ENCODE peak calls at places on chromosome 3, in four cellular contexts. One of them, this sample, is unnamed. For H3K4me1, the result is how much of the 10 kb centered on the place peaks cover.

GRCh38 chr3:15953841-15954240 is 156.1 kb upstream of the ANKRD28 start:
- DNase-seq in IMR-90: no peak
- DNase-seq in upper lobe of left lung: no peak
- DNase-seq in A549: no peak
- DNase-seq in this sample: no peak

GRCh38 chr3:125294414-125294813 is 80.7 kb downstream of the ZNF148 start:
- DNase-seq in IMR-90: no peak
- DNase-seq in upper lobe of left lung: no peak
- DNase-seq in A549: no peak
- DNase-seq in this sample: no peak

GRCh38 chr3:173045770-173046382 is 95.2 kb downstream of the SPATA16 start:
- DNase-seq in IMR-90: no peak
- DNase-seq in upper lobe of left lung: no peak
- DNase-seq in A549: no peak
- DNase-seq in this sample: no peak

GRCh38 chr3:11201246-11202024 is 47.1 kb downstream of the HRH1 start:
- DNase-seq in IMR-90: no peak
- DNase-seq in upper lobe of left lung: peak
- DNase-seq in A549: no peak
- DNase-seq in this sample: no peak

GRCh38 chr3:172877011-172877410 is 126.5 kb downstream of the ECT2 start:
- DNase-seq in IMR-90: no peak
- DNase-seq in upper lobe of left lung: peak
- DNase-seq in A549: no peak
- DNase-seq in this sample: no peak

GRCh38 chr3:195458188-195458800 is 15.5 kb upstream of the ACAP2 start:
- DNase-seq in IMR-90: peak
- DNase-seq in upper lobe of left lung: no peak
- DNase-seq in A549: no peak
- DNase-seq in this sample: no peak

GRCh38 chr3:41200669-41201021 is 1.3 kb downstream of the CTNNB1 start:
- DNase-seq in IMR-90: peak
- DNase-seq in upper lobe of left lung: peak
- DNase-seq in A549: no peak
- DNase-seq in this sample: no peak

GRCh38 chr3:194396897-194397756 is 1.9 kb downstream of the GP5 start:
- DNase-seq in IMR-90: no peak
- DNase-seq in upper lobe of left lung: no peak
- DNase-seq in A549: no peak
- DNase-seq in this sample: no peak

GRCh38 chr3:167851171-167851570 is 115.7 kb downstream of the SERPINI1 start:
- DNase-seq in IMR-90: peak
- DNase-seq in upper lobe of left lung: no peak
- DNase-seq in A549: no peak
- DNase-seq in this sample: no peak

GRCh38 chr3:66705071-66705470 is 204.2 kb upstream of the LRIG1 start:
- DNase-seq in IMR-90: no peak
- DNase-seq in upper lobe of left lung: no peak
- DNase-seq in A549: no peak
- DNase-seq in this sample: no peak

GRCh38 chr3:127787966-127788365 is 34.3 kb downstream of the MGLL start:
- DNase-seq in IMR-90: no peak
- DNase-seq in upper lobe of left lung: no peak
- DNase-seq in A549: no peak
- DNase-seq in this sample: no peak

GRCh38 chr3:130384547-130384946 is 39.1 kb downstream of the COL6A5 start:
- DNase-seq in IMR-90: no peak
- DNase-seq in upper lobe of left lung: no peak
- DNase-seq in A549: no peak
- DNase-seq in this sample: no peak

GRCh38 chr3:74267583-74268184 is 346.8 kb downstream of the CNTN3 start:
- DNase-seq in IMR-90: peak
- DNase-seq in upper lobe of left lung: peak
- DNase-seq in A549: peak
- DNase-seq in this sample: no peak

GRCh38 chr3:158152186-158152585 is 42.3 kb downstream of the RSRC1 start:
- DNase-seq in IMR-90: peak
- DNase-seq in upper lobe of left lung: no peak
- DNase-seq in A549: no peak
- DNase-seq in this sample: no peak

GRCh38 chr3:60584250-60584649 is 667.0 kb downstream of the FHIT start:
- DNase-seq in IMR-90: peak
- DNase-seq in upper lobe of left lung: no peak
- DNase-seq in A549: no peak
- DNase-seq in this sample: no peak

GRCh38 chr3:16264708-16265454 is at the start of the genes DPH3 and OXNAD1:
- DNase-seq in IMR-90: peak
- DNase-seq in upper lobe of left lung: peak
- DNase-seq in A549: peak
- DNase-seq in this sample: peak

GRCh38 chr3:131701153-131701791 is 198.5 kb upstream of the MRPL3 start:
- DNase-seq in IMR-90: no peak
- DNase-seq in upper lobe of left lung: no peak
- DNase-seq in A549: no peak
- DNase-seq in this sample: no peak

GRCh38 chr3:26281284-26281977 is 341.1 kb upstream of the LRRC3B start:
- DNase-seq in IMR-90: no peak
- DNase-seq in upper lobe of left lung: no peak
- DNase-seq in A549: no peak
- DNase-seq in this sample: no peak

GRCh38 chr3:52090620-52091468 is 34.5 kb upstream of the DUSP7 start:
- DNase-seq in IMR-90: no peak
- DNase-seq in upper lobe of left lung: no peak
- DNase-seq in A549: no peak
- DNase-seq in this sample: no peak

GRCh38 chr3:142934897-142935269 is 28.6 kb downstream of the PAQR9 start:
- DNase-seq in IMR-90: no peak
- DNase-seq in upper lobe of left lung: no peak
- DNase-seq in A549: no peak
- DNase-seq in this sample: no peak

GRCh38 chr3:31248619-31248992 is 284.1 kb upstream of the STT3B start:
- DNase-seq in IMR-90: no peak
- DNase-seq in upper lobe of left lung: no peak
- DNase-seq in A549: no peak
- DNase-seq in this sample: no peak

GRCh38 chr3:142976621-142977398 is 13.3 kb upstream of the PAQR9 start:
- DNase-seq in IMR-90: peak
- DNase-seq in upper lobe of left lung: peak
- DNase-seq in A549: peak
- DNase-seq in this sample: peak

GRCh38 chr3:49606427-49606826 is 52.1 kb downstream of the BSN start:
- DNase-seq in IMR-90: no peak
- DNase-seq in upper lobe of left lung: no peak
- DNase-seq in A549: no peak
- DNase-seq in this sample: no peak

GRCh38 chr3:181103605-181104004 is 114.1 kb upstream of the DNAJC19 start:
- DNase-seq in IMR-90: no peak
- DNase-seq in upper lobe of left lung: no peak
- DNase-seq in A549: no peak
- DNase-seq in this sample: no peak

GRCh38 chr3:126485131-126485530 is 9.4 kb upstream of the ZXDC start:
- DNase-seq in IMR-90: no peak
- DNase-seq in upper lobe of left lung: no peak
- DNase-seq in A549: no peak
- DNase-seq in this sample: no peak

GRCh38 chr3:126485956-126486884 is 10.5 kb upstream of the ZXDC start:
- DNase-seq in IMR-90: no peak
- DNase-seq in upper lobe of left lung: no peak
- DNase-seq in A549: no peak
- DNase-seq in this sample: no peak

GRCh38 chr3:126488205-126488604 is 12.5 kb upstream of the ZXDC start:
- DNase-seq in IMR-90: no peak
- DNase-seq in upper lobe of left lung: no peak
- DNase-seq in A549: no peak
- DNase-seq in this sample: no peak

GRCh38 chr3:126488886-126489569 is 13.3 kb upstream of the ZXDC start:
- DNase-seq in IMR-90: no peak
- DNase-seq in upper lobe of left lung: no peak
- DNase-seq in A549: no peak
- DNase-seq in this sample: no peak

DNA sequence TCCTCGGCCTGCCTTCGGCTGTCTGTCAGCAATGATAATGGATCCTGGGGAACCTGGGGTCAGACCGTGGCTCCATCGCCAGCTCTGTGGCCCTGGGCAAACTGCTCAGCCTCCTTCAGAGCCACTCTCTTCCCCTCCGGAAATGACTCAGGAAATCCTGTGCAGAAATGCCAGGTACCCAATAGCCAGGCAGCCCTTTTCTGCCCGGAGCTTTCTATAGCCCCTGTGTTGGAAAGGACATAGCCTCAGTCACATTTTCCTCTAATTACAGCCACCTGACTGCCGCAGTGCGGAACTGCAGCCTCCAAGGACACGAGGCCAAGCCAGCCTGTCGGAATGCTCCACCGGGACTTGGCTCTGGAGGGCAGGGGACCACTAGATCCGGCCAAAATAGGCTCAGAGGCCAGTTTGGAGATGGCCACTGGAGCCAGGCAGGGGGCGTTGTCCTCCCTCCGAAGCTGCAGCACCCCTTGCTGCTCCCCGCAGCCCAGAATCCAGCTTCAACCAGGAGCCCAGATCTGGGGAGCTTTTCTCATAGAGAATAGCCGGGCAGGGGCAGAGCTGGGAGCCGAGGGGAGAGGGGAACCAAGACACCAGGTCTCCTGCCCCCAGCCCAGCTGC is 11.6 kb upstream of the ZXDC start:
- DNase-seq in IMR-90: no peak
- DNase-seq in upper lobe of left lung: peak
- DNase-seq in A549: no peak
- DNase-seq in this sample: no peak
- TF ChIP-seq CTCF in IMR-90: no peak
- TF ChIP-seq CTCF in upper lobe of left lung: peak
- TF ChIP-seq CTCF in A549: no peak
- TF ChIP-seq CTCF in this sample: no peak

DNA sequence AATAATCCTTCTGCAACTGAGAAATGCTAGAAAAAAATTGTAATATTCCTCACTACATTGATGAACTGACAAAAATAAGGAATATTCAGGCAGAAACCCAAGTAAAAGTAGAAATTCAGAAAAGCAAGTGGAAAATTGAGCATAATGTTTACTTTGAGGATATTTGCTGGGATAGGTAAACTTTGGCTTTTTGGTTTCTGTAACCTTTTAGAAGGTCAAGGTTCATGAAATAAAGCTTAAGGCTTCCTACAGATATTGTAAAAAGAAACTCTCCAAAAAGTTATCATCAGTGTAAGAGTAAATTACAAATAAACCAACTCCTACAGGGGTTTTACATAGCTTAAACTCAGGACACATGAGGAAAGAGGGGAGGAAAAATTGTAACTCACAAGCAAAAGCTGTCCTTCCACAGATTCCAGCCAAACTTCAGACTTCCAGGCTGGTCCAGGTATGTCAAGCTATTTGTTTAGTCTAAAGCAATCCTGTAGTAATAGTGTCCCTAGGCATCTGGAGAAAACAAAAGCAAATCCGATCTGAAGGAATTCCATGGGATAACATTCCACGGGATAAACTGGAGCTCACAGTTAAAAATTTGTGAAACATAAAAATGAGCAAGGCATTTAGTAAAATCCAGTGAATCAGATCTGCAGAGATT is 21.1 kb downstream of the C3orf70 start:
- DNase-seq in IMR-90: no peak
- DNase-seq in upper lobe of left lung: no peak
- DNase-seq in A549: no peak
- DNase-seq in this sample: no peak
- H3K4me1 ChIP-seq in IMR-90: under half
- H3K4me1 ChIP-seq in upper lobe of left lung: under half
- H3K4me1 ChIP-seq in A549: under half
- H3K4me1 ChIP-seq in this sample: under half

GRCh38 chr3:100994187-100994586 is 966 bp upstream of the ABI3BP start:
- DNase-seq in IMR-90: no peak
- DNase-seq in upper lobe of left lung: no peak
- DNase-seq in A549: no peak
- DNase-seq in this sample: no peak

GRCh38 chr3:100994809-100995208 is 1.6 kb upstream of the ABI3BP start:
- DNase-seq in IMR-90: no peak
- DNase-seq in upper lobe of left lung: no peak
- DNase-seq in A549: no peak
- DNase-seq in this sample: no peak

GRCh38 chr3:100988080-100988479 is 5.1 kb downstream of the ABI3BP start:
- DNase-seq in IMR-90: no peak
- DNase-seq in upper lobe of left lung: no peak
- DNase-seq in A549: no peak
- DNase-seq in this sample: no peak

GRCh38 chr3:100992086-100993033 is 861 bp downstream of the ABI3BP start:
- DNase-seq in IMR-90: peak
- DNase-seq in upper lobe of left lung: peak
- DNase-seq in A549: no peak
- DNase-seq in this sample: no peak

GRCh38 chr3:100993309-100993708 is at the start of gene ABI3BP:
- DNase-seq in IMR-90: peak
- DNase-seq in upper lobe of left lung: peak
- DNase-seq in A549: peak
- DNase-seq in this sample: peak
- TF ChIP-seq POLR2A in IMR-90: no peak
- TF ChIP-seq POLR2A in upper lobe of left lung: no peak
- TF ChIP-seq POLR2A in A549: no peak
- TF ChIP-seq POLR2A in this sample: peak

GRCh38 chr3:43224405-43225073 is 61.8 kb upstream of the SNRK start:
- DNase-seq in IMR-90: no peak
- DNase-seq in upper lobe of left lung: no peak
- DNase-seq in A549: no peak
- DNase-seq in this sample: no peak

GRCh38 chr3:43222594-43222993 is 63.7 kb upstream of the SNRK start:
- DNase-seq in IMR-90: no peak
- DNase-seq in upper lobe of left lung: no peak
- DNase-seq in A549: no peak
- DNase-seq in this sample: no peak

GRCh38 chr3:43221076-43221475 is 65.3 kb upstream of the SNRK start:
- DNase-seq in IMR-90: no peak
- DNase-seq in upper lobe of left lung: no peak
- DNase-seq in A549: no peak
- DNase-seq in this sample: no peak

GRCh38 chr3:43218921-43219320 is 67.4 kb upstream of the SNRK start:
- DNase-seq in IMR-90: no peak
- DNase-seq in upper lobe of left lung: no peak
- DNase-seq in A549: no peak
- DNase-seq in this sample: no peak

DNA sequence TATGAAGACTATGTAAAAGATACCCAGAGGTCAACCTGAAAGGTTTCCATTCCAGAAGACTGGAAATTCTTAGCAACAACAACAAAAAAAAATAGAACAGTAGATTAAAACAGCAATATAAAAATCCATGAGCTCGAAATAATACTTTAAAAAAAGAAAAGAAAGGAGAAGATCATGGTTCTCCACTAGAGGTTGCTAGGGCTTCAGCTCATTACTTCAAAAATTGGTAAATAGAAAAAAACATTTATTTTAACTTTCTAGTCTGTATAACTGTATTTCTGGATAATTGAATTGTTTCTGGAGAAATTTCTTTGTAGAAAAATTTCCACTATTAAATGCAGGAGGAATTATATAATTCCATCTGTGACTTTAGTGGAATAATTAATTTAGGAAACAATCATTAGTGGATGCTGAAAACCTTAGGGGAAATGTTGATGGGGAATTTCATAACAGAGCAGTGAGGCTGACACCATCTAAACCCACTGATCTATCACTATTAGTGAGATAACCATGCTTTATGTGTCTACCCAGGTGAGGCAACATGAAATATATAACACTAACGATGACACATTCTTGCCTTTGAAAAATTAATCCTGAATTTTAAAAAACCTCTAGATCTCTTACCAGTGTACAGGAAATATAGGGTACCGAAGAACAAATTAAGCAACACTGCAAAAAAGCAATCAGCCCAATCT is 62.5 kb upstream of the SNRK start:
- DNase-seq in IMR-90: peak
- DNase-seq in upper lobe of left lung: no peak
- DNase-seq in A549: no peak
- DNase-seq in this sample: no peak
- TF ChIP-seq CTCF in IMR-90: peak
- TF ChIP-seq CTCF in upper lobe of left lung: peak
- TF ChIP-seq CTCF in A549: no peak
- TF ChIP-seq CTCF in this sample: no peak

This sample was measured in gastrocnemius medialis.